ENCODE peak calls at places on chromosomes 12 and 14, in six cellular contexts. One of them, this sample, is unnamed. For H3K4me1, the result is how much of the 10 kb centered on the place peaks cover.

GRCh38 chr12:102883204-102883799 is 33.7 kb downstream of the PAH start:
- DNase-seq in NT2/D1: peak
- DNase-seq in Panc1: peak
- DNase-seq in OCI-LY7: peak
- DNase-seq in heart left ventricle: peak
- DNase-seq in cardiac muscle cell: peak
- DNase-seq in this sample: peak

GRCh38 chr12:21989819-21990412 is 48.7 kb upstream of the ABCC9 start:
- DNase-seq in NT2/D1: no peak
- DNase-seq in Panc1: no peak
- DNase-seq in OCI-LY7: peak
- DNase-seq in heart left ventricle: no peak
- DNase-seq in cardiac muscle cell: peak
- DNase-seq in this sample: no peak

GRCh38 chr12:99985631-99986030 is 895 bp upstream of the ANKS1B start:
- DNase-seq in NT2/D1: no peak
- DNase-seq in Panc1: no peak
- DNase-seq in OCI-LY7: no peak
- DNase-seq in heart left ventricle: no peak
- DNase-seq in cardiac muscle cell: no peak
- DNase-seq in this sample: no peak

GRCh38 chr12:14327717-14328116 is 37.8 kb upstream of the ATF7IP start:
- DNase-seq in NT2/D1: no peak
- DNase-seq in Panc1: no peak
- DNase-seq in OCI-LY7: no peak
- DNase-seq in heart left ventricle: no peak
- DNase-seq in cardiac muscle cell: no peak
- DNase-seq in this sample: no peak

GRCh38 chr14:67820428-67820881 is 876 bp downstream of the RAD51B start:
- DNase-seq in NT2/D1: no peak
- DNase-seq in Panc1: peak
- DNase-seq in OCI-LY7: peak
- DNase-seq in heart left ventricle: no peak
- DNase-seq in cardiac muscle cell: peak
- DNase-seq in this sample: peak

GRCh38 chr14:76217179-76217578 is 65.5 kb downstream of the GPATCH2L start:
- DNase-seq in NT2/D1: no peak
- DNase-seq in Panc1: no peak
- DNase-seq in OCI-LY7: no peak
- DNase-seq in heart left ventricle: no peak
- DNase-seq in cardiac muscle cell: no peak
- DNase-seq in this sample: no peak

GRCh38 chr12:58592817-58593216 is 327.5 kb downstream of the LRIG3 start:
- DNase-seq in NT2/D1: no peak
- DNase-seq in Panc1: no peak
- DNase-seq in OCI-LY7: no peak
- DNase-seq in heart left ventricle: no peak
- DNase-seq in cardiac muscle cell: no peak
- DNase-seq in this sample: no peak

GRCh38 chr14:54570651-54571415 is 3.9 kb downstream of the SAMD4A start:
- DNase-seq in NT2/D1: no peak
- DNase-seq in Panc1: no peak
- DNase-seq in OCI-LY7: no peak
- DNase-seq in heart left ventricle: no peak
- DNase-seq in cardiac muscle cell: peak
- DNase-seq in this sample: no peak

GRCh38 chr12:54941659-54942058 is 42.9 kb downstream of the TESPA1 start:
- DNase-seq in NT2/D1: no peak
- DNase-seq in Panc1: no peak
- DNase-seq in OCI-LY7: no peak
- DNase-seq in heart left ventricle: no peak
- DNase-seq in cardiac muscle cell: no peak
- DNase-seq in this sample: no peak

GRCh38 chr12:89346741-89347324 is 5.5 kb downstream of the DUSP6 start:
- DNase-seq in NT2/D1: no peak
- DNase-seq in Panc1: no peak
- DNase-seq in OCI-LY7: no peak
- DNase-seq in heart left ventricle: no peak
- DNase-seq in cardiac muscle cell: peak
- DNase-seq in this sample: no peak

GRCh38 chr12:48388938-48389337 is 38.2 kb upstream of the ZNF641 start:
- DNase-seq in NT2/D1: no peak
- DNase-seq in Panc1: no peak
- DNase-seq in OCI-LY7: no peak
- DNase-seq in heart left ventricle: no peak
- DNase-seq in cardiac muscle cell: peak
- DNase-seq in this sample: no peak

GRCh38 chr12:130872179-130873096 is 572 bp downstream of the RAN start:
- DNase-seq in NT2/D1: no peak
- DNase-seq in Panc1: no peak
- DNase-seq in OCI-LY7: peak
- DNase-seq in heart left ventricle: peak
- DNase-seq in cardiac muscle cell: peak
- DNase-seq in this sample: no peak

GRCh38 chr14:68842298-68842697 is 49.4 kb upstream of the ZFP36L1 start:
- DNase-seq in NT2/D1: no peak
- DNase-seq in Panc1: no peak
- DNase-seq in OCI-LY7: no peak
- DNase-seq in heart left ventricle: no peak
- DNase-seq in cardiac muscle cell: no peak
- DNase-seq in this sample: no peak

GRCh38 chr12:4505381-4505986 is 33.2 kb upstream of the RAD51AP1 start:
- DNase-seq in NT2/D1: no peak
- DNase-seq in Panc1: no peak
- DNase-seq in OCI-LY7: no peak
- DNase-seq in heart left ventricle: no peak
- DNase-seq in cardiac muscle cell: peak
- DNase-seq in this sample: no peak

GRCh38 chr12:57370696-57371095 is 60.1 kb downstream of the R3HDM2 start:
- DNase-seq in NT2/D1: no peak
- DNase-seq in Panc1: no peak
- DNase-seq in OCI-LY7: no peak
- DNase-seq in heart left ventricle: no peak
- DNase-seq in cardiac muscle cell: peak
- DNase-seq in this sample: no peak

GRCh38 chr12:61023231-61023630 is 1237.0 kb upstream of the USP15 start:
- DNase-seq in NT2/D1: no peak
- DNase-seq in Panc1: no peak
- DNase-seq in OCI-LY7: no peak
- DNase-seq in heart left ventricle: no peak
- DNase-seq in cardiac muscle cell: no peak
- DNase-seq in this sample: no peak

GRCh38 chr12:16331998-16332397 is 15.4 kb upstream of the MGST1 start:
- DNase-seq in NT2/D1: no peak
- DNase-seq in Panc1: no peak
- DNase-seq in OCI-LY7: no peak
- DNase-seq in heart left ventricle: no peak
- DNase-seq in cardiac muscle cell: no peak
- DNase-seq in this sample: peak

GRCh38 chr12:116697305-116698130 is 40.4 kb downstream of the SPRING1 start:
- DNase-seq in NT2/D1: peak
- DNase-seq in Panc1: no peak
- DNase-seq in OCI-LY7: peak
- DNase-seq in heart left ventricle: no peak
- DNase-seq in cardiac muscle cell: peak
- DNase-seq in this sample: peak

GRCh38 chr14:90797451-90797850 is 18.8 kb downstream of the TTC7B start:
- DNase-seq in NT2/D1: no peak
- DNase-seq in Panc1: no peak
- DNase-seq in OCI-LY7: no peak
- DNase-seq in heart left ventricle: no peak
- DNase-seq in cardiac muscle cell: peak
- DNase-seq in this sample: no peak

GRCh38 chr14:31208546-31209424 is 1.2 kb upstream of the HECTD1 start:
- DNase-seq in NT2/D1: no peak
- DNase-seq in Panc1: no peak
- DNase-seq in OCI-LY7: no peak
- DNase-seq in heart left ventricle: no peak
- DNase-seq in cardiac muscle cell: no peak
- DNase-seq in this sample: peak

GRCh38 chr12:116673713-116674112 is 64.2 kb downstream of the SPRING1 start:
- DNase-seq in NT2/D1: no peak
- DNase-seq in Panc1: no peak
- DNase-seq in OCI-LY7: peak
- DNase-seq in heart left ventricle: no peak
- DNase-seq in cardiac muscle cell: no peak
- DNase-seq in this sample: no peak

DNA sequence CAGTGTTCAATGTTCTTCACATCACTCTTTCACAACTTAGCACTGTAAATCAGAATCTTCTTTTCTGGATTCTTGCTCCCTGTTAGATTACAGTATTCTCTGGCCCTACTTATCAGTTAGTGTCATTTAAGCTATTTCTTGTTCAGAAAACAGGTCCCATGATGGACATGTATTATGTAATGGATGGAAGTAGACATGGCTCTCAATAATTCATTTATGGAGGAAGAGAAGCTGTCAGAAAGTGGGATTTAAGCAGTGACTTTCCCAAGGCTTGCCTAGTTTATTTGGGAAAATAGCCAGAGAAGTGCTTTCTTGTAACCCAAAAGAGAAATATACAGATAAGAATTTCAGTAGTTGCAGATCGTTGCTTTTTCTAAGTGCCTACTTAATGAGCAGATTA is 1.6 kb downstream of the ERC1 start:
- DNase-seq in NT2/D1: no peak
- DNase-seq in Panc1: no peak
- DNase-seq in OCI-LY7: no peak
- DNase-seq in heart left ventricle: no peak
- DNase-seq in cardiac muscle cell: no peak
- DNase-seq in this sample: no peak
- H3K4me3 ChIP-seq in NT2/D1: peak
- H3K4me3 ChIP-seq in Panc1: peak
- H3K4me3 ChIP-seq in OCI-LY7: peak
- H3K4me3 ChIP-seq in heart left ventricle: no peak
- H3K4me3 ChIP-seq in cardiac muscle cell: peak
- H3K4me3 ChIP-seq in this sample: peak

DNA sequence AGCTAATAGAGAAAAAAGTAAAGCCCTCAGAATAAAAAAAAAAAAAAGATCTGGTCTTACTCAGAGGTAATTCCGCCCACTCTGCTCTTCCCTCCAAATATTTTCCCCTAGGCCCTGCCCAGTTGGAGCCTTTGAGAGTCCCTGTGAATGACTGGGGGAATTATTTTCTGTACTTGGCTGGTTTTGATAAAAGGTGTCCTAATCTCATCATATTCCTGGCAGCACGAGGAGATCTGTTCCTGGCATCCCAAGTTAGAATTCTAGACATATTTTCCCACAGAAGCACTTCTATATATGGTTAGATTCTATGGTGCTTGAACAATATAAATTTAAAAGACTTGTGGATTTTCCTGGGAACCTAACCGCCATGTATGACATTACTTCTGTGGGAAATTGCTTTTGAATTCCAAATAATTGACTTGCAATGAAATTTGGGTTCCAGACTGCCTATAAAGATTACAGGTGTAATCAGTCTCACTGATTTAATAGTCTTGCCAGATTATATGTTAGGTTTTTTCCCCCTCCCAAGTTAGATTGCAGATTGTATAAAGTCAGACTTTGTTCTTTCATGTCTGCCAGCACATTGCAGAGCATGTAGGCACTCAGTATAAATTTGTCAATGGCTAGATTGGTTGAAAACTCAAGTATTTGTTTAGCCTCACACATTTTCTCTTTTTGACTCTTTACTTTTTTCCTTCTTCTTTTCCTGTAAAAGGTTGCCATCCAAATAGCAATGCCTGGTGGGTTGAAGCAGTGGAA is 12.3 kb downstream of the GPX2 start:
- DNase-seq in NT2/D1: no peak
- DNase-seq in Panc1: no peak
- DNase-seq in OCI-LY7: no peak
- DNase-seq in heart left ventricle: no peak
- DNase-seq in cardiac muscle cell: peak
- DNase-seq in this sample: no peak
- H3K4me1 ChIP-seq in NT2/D1: under half
- H3K4me1 ChIP-seq in Panc1: under half
- H3K4me1 ChIP-seq in OCI-LY7: under half
- H3K4me1 ChIP-seq in heart left ventricle: under half
- H3K4me1 ChIP-seq in cardiac muscle cell: under half
- H3K4me1 ChIP-seq in this sample: under half

GRCh38 chr12:46489951-46490388 is 117.4 kb upstream of the SLC38A2 start:
- DNase-seq in NT2/D1: no peak
- DNase-seq in Panc1: no peak
- DNase-seq in OCI-LY7: no peak
- DNase-seq in heart left ventricle: no peak
- DNase-seq in cardiac muscle cell: peak
- DNase-seq in this sample: no peak
- H3K4me3 ChIP-seq in NT2/D1: no peak
- H3K4me3 ChIP-seq in Panc1: no peak
- H3K4me3 ChIP-seq in OCI-LY7: no peak
- H3K4me3 ChIP-seq in heart left ventricle: no peak
- H3K4me3 ChIP-seq in cardiac muscle cell: no peak
- H3K4me3 ChIP-seq in this sample: no peak

GRCh38 chr12:121461048-121461447 is 61.1 kb downstream of the RNF34 start:
- DNase-seq in NT2/D1: no peak
- DNase-seq in Panc1: no peak
- DNase-seq in OCI-LY7: no peak
- DNase-seq in heart left ventricle: no peak
- DNase-seq in cardiac muscle cell: no peak
- DNase-seq in this sample: no peak

GRCh38 chr12:121467638-121468403 is 67.9 kb downstream of the RNF34 start:
- DNase-seq in NT2/D1: no peak
- DNase-seq in Panc1: no peak
- DNase-seq in OCI-LY7: no peak
- DNase-seq in heart left ventricle: peak
- DNase-seq in cardiac muscle cell: peak
- DNase-seq in this sample: peak

GRCh38 chr12:121465921-121466799 is 66.2 kb downstream of the RNF34 start:
- DNase-seq in NT2/D1: no peak
- DNase-seq in Panc1: no peak
- DNase-seq in OCI-LY7: peak
- DNase-seq in heart left ventricle: peak
- DNase-seq in cardiac muscle cell: peak
- DNase-seq in this sample: peak

GRCh38 chr12:121466800-121467637 is 67.1 kb downstream of the RNF34 start:
- DNase-seq in NT2/D1: peak
- DNase-seq in Panc1: no peak
- DNase-seq in OCI-LY7: peak
- DNase-seq in heart left ventricle: peak
- DNase-seq in cardiac muscle cell: peak
- DNase-seq in this sample: peak

DNA sequence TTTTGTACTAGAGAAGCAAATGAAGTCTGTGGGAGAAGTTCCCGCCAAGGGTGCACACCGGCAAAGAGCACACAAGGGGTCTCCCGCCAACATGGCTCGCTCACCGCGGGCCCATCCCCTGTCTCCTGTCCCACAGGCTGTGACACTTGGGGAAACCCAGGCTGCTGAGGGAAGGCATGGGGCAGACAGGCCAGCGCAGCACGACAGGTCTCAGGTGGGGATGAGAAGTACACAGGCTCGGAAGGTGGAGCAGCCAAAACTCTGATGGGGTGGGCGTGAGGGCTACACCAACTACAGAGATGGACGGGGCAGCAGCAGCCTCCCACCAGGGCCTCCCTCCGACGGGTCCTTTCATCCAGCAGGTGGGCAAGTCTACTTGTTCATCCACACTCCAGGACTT is 64.4 kb downstream of the RNF34 start:
- DNase-seq in NT2/D1: no peak
- DNase-seq in Panc1: no peak
- DNase-seq in OCI-LY7: no peak
- DNase-seq in heart left ventricle: no peak
- DNase-seq in cardiac muscle cell: no peak
- DNase-seq in this sample: no peak
- H3K4me1 ChIP-seq in NT2/D1: under half
- H3K4me1 ChIP-seq in Panc1: under half
- H3K4me1 ChIP-seq in OCI-LY7: under half
- H3K4me1 ChIP-seq in heart left ventricle: under half
- H3K4me1 ChIP-seq in cardiac muscle cell: under half
- H3K4me1 ChIP-seq in this sample: under half

This sample was measured in Caco-2.